ENCODE peak calls at places on chromosomes 7 and 10, in nine cellular contexts. D is HuH-7; B is NCI-H2081; Q is Right ventricle myocardium superior; O is hepatocyte; W is activated T-cell treated with anti-CD3 and anti-CD28 coated beads for 1 hour; C is CD4-positive, alpha-beta memory T cell; X is GM03348; N is activated CD8-positive, alpha-beta memory T cell treated with anti-CD3 and anti-CD28 coated beads, Interleukin-2, amount 50 U/mL, for 48 hours. J is an unnamed sample.

GRCh38 chr7:14859267-14859666 is 43.3 kb downstream of the DGKB start:
- DNase-seq in D (no peak), B (peak; percentile 37), Q (no peak), O (no peak), W (no peak), C (no peak), X (no peak), N (no peak), J (no peak)

GRCh38 chr10:48457949-48458661 is 146.8 kb downstream of the ARHGAP22 start:
- DNase-seq in D (no peak), B (no peak), Q (no peak), O (no peak), W (no peak), C (no peak), X (no peak), N (no peak), J (peak; percentile 79)

GRCh38 chr7:69577221-69577620 is 21.1 kb upstream of the AUTS2 start:
- DNase-seq in D (no peak), B (no peak), Q (no peak), O (peak; percentile 19), W (no peak), C (no peak), X (peak; percentile 45), N (no peak), J (no peak)

GRCh38 chr10:71263376-71263775 is 51.0 kb downstream of the UNC5B start:
- DNase-seq in D (no peak), B (no peak), Q (no peak), O (no peak), W (no peak), C (no peak), X (no peak), N (no peak), J (no peak)

GRCh38 chr7:133633055-133633454 is 380.2 kb downstream of the EXOC4 start:
- DNase-seq in D (no peak), B (no peak), Q (no peak), O (no peak), W (no peak), C (no peak), X (peak; percentile 60), N (no peak), J (no peak)

GRCh38 chr7:18974803-18975202 is 142.6 kb downstream of the TWIST1 start:
- DNase-seq in D (no peak), B (no peak), Q (no peak), O (no peak), W (no peak), C (no peak), X (peak; percentile 27), N (no peak), J (no peak)

GRCh38 chr10:114822771-114823463 is 1.3 kb downstream of the FHIP2A start:
- DNase-seq in D (no peak), B (no peak), Q (no peak), O (peak; percentile 16), W (no peak), C (no peak), X (peak; percentile 44), N (no peak), J (no peak)

GRCh38 chr7:44066494-44067063 is 1.2 kb upstream of the PGAM2 start:
- DNase-seq in D (no peak), B (no peak), Q (no peak), O (no peak), W (no peak), C (no peak), X (no peak), N (no peak), J (no peak)

GRCh38 chr7:50860174-50860573 is 77.5 kb upstream of the GRB10 start:
- DNase-seq in D (no peak), B (no peak), Q (no peak), O (no peak), W (no peak), C (no peak), X (no peak), N (no peak), J (peak; percentile 55)

GRCh38 chr7:28419717-28420116 is 7.4 kb downstream of the CREB5 start:
- DNase-seq in D (no peak), B (no peak), Q (no peak), O (no peak), W (no peak), C (no peak), X (peak; percentile 75), N (no peak), J (no peak)

GRCh38 chr10:120749032-120749431 is 102.1 kb upstream of the WDR11 start:
- DNase-seq in D (no peak), B (no peak), Q (no peak), O (no peak), W (no peak), C (no peak), X (no peak), N (no peak), J (no peak)

GRCh38 chr7:26348234-26348851 is 56.7 kb downstream of the SNX10 start:
- DNase-seq in D (no peak), B (no peak), Q (no peak), O (peak; percentile 64), W (no peak), C (no peak), X (no peak), N (no peak), J (no peak)

GRCh38 chr10:69728335-69728861 is 73.3 kb upstream of the COL13A1 start:
- DNase-seq in D (no peak), B (no peak), Q (no peak), O (peak; percentile 36), W (no peak), C (no peak), X (no peak), N (no peak), J (no peak)

GRCh38 chr7:26307226-26307625 is 15.6 kb downstream of the SNX10 start:
- DNase-seq in D (no peak), B (no peak), Q (no peak), O (peak; percentile 23), W (no peak), C (no peak), X (peak; percentile 20), N (no peak), J (no peak)

GRCh38 chr7:134799387-134799786 is 20.0 kb downstream of the CALD1 start:
- DNase-seq in D (no peak), B (no peak), Q (no peak), O (no peak), W (no peak), C (no peak), X (no peak), N (no peak), J (no peak)

GRCh38 chr10:7928511-7928910 is 110.2 kb downstream of the TAF3 start:
- DNase-seq in D (no peak), B (no peak), Q (no peak), O (no peak), W (no peak), C (no peak), X (no peak), N (no peak), J (no peak)

GRCh38 chr10:546971-547590 is 142.4 kb downstream of the DIP2C start:
- DNase-seq in D (no peak), B (no peak), Q (no peak), O (peak; percentile 63), W (no peak), C (no peak), X (no peak), N (no peak), J (no peak)

GRCh38 chr10:103600956-103601569 is 107.6 kb downstream of the NEURL1 start:
- DNase-seq in D (no peak), B (no peak), Q (peak; percentile 5), O (no peak), W (no peak), C (no peak), X (no peak), N (no peak), J (no peak)

GRCh38 chr10:112711366-112711765 is 238.7 kb upstream of the TCF7L2 start:
- DNase-seq in D (no peak), B (no peak), Q (no peak), O (no peak), W (no peak), C (no peak), X (no peak), N (no peak), J (no peak)

GRCh38 chr7:22895491-22895890 is 72.8 kb upstream of the TOMM7 start:
- DNase-seq in D (no peak), B (no peak), Q (no peak), O (no peak), W (no peak), C (no peak), X (peak; percentile 25), N (no peak), J (no peak)

GRCh38 chr7:5450549-5451327 is 27.1 kb upstream of the TNRC18 start:
- DNase-seq in D (peak; percentile 74), B (no peak), Q (peak; percentile 75), O (peak; percentile 82), W (peak; percentile 29), C (peak; percentile 24), X (peak; percentile 74), N (peak; percentile 62), J (no peak)

GRCh38 chr10:43058716-43059335 is 18.0 kb upstream of the RET start:
- DNase-seq in D (no peak), B (no peak), Q (peak; percentile 37), O (no peak), W (no peak), C (no peak), X (no peak), N (no peak), J (no peak)

GRCh38 chr10:96714031-96714590 is 6.2 kb downstream of the PIK3AP1 start:
- DNase-seq in D (no peak), B (no peak), Q (no peak), O (no peak), W (no peak), C (no peak), X (no peak), N (no peak), J (no peak)